ENCODE peak calls at places on chromosomes 16 and 17, in nine cellular contexts. H is fibroblast of lung, V is nucleus accumbens, A is epithelial cell of proximal tubule, W is left kidney, Z is amniotic epithelial cell, J is brain microvascular endothelial cell, P is NCI-H2081, Y is occipital lobe. F is an unnamed sample.

GRCh38 chr16:967077-967541 is 3.7 kb downstream of the LMF1 start:
- DNase-seq in P (no peak), H (no peak), J (no peak), Y (no peak), A (no peak), V (no peak), Z (no peak), W (no peak), F (no peak)

GRCh38 chr17:61015966-61016365 is 338.3 kb downstream of the BCAS3 start:
- DNase-seq in Y (no peak), W (no peak), V (no peak), A (no peak), P (no peak), H (no peak), J (no peak), Z (no peak), F (no peak)

GRCh38 chr17:56912105-56912999 is 1.5 kb downstream of the TRIM25 start:
- DNase-seq in P (no peak), V (no peak), A (no peak), W (no peak), H (no peak), Z (no peak), Y (no peak), J (no peak), F (no peak)

GRCh38 chr17:47404006-47404405 is 80.3 kb downstream of the EFCAB13 start:
- DNase-seq in H (peak; percentile 8), W (no peak), J (no peak), Y (no peak), A (no peak), V (no peak), Z (no peak), P (no peak), F (no peak)

GRCh38 chr17:65931246-65932149 is 260.4 kb downstream of the CEP112 start:
- DNase-seq in W (no peak), Y (no peak), Z (peak; percentile 14), A (peak; percentile 68), V (no peak), H (peak; percentile 31), P (no peak), J (no peak), F (peak; percentile 26)

GRCh38 chr17:59848778-59849177 is 44.0 kb downstream of the TUBD1 start:
- DNase-seq in V (no peak), P (no peak), W (peak; percentile 37), Y (no peak), J (peak; percentile 49), Z (peak; percentile 93), A (no peak), H (peak; percentile 61), F (no peak)

GRCh38 chr17:32350662-32351418 is 883 bp downstream of the ZNF207 start:
- DNase-seq in Y (no peak), V (no peak), W (peak; percentile 76), A (no peak), J (peak; percentile 37), H (peak; percentile 60), P (peak; percentile 33), Z (peak; percentile 77), F (peak; percentile 69)

GRCh38 chr16:47851026-47851610 is 304.7 kb downstream of the ABCC12 start:
- DNase-seq in V (no peak), Z (no peak), P (no peak), A (no peak), W (peak; percentile 11), J (no peak), Y (no peak), H (peak; percentile 10), F (no peak)

GRCh38 chr17:50184611-50185398 is 16.6 kb downstream of the COL1A1 start:
- DNase-seq in P (no peak), H (peak; percentile 65), V (peak; percentile 76), Z (no peak), A (no peak), W (peak; percentile 28), Y (no peak), J (no peak), F (no peak)

GRCh38 chr16:81292936-81293335 is 21.8 kb upstream of the GAN start:
- DNase-seq in V (no peak), A (no peak), W (no peak), H (peak; percentile 56), J (no peak), P (no peak), Z (peak; percentile 43), Y (no peak), F (no peak)

GRCh38 chr17:61411114-61411943 is 11.7 kb downstream of the TBX2 start:
- DNase-seq in H (peak; percentile 77), Z (peak; percentile 79), J (peak; percentile 31), W (peak; percentile 89), A (no peak), P (peak; percentile 26), Y (no peak), V (no peak), F (peak; percentile 61)

GRCh38 chr16:89150090-89150835 is 21.3 kb upstream of the CDH15 start:
- DNase-seq in Y (no peak), Z (no peak), H (no peak), A (no peak), J (no peak), V (no peak), P (no peak), W (no peak), F (no peak)

GRCh38 chr17:17303847-17304490 is 796 bp downstream of the NT5M start:
- DNase-seq in J (no peak), H (no peak), A (no peak), V (no peak), W (no peak), P (no peak), Z (no peak), Y (no peak), F (no peak)

GRCh38 chr16:87746178-87746577 is 19.6 kb downstream of the KLHDC4 start:
- DNase-seq in P (no peak), H (no peak), J (no peak), V (no peak), Y (no peak), W (no peak), Z (no peak), A (no peak), F (no peak)

GRCh38 chr16:79795556-79795955 is 195.0 kb upstream of the MAF start:
- DNase-seq in Y (no peak), W (no peak), H (no peak), A (no peak), J (no peak), V (no peak), Z (no peak), P (no peak), F (no peak)

GRCh38 chr17:48995871-48996695 is 1.1 kb upstream of the IGF2BP1 start:
- DNase-seq in P (no peak), W (peak; percentile 96), V (no peak), H (no peak), J (no peak), Z (no peak), Y (no peak), A (no peak), F (peak; percentile 29)

GRCh38 chr16:27972500-27972899 is 91.0 kb downstream of the GSG1L start:
- DNase-seq in Z (peak; percentile 11), P (peak; percentile 9), V (no peak), Y (no peak), W (peak; percentile 63), A (peak; percentile 10), H (peak; percentile 15), J (peak; percentile 12), F (peak; percentile 11)

GRCh38 chr16:84578538-84579126 is 39.2 kb downstream of the COTL1 start:
- DNase-seq in Z (no peak), A (no peak), Y (no peak), V (no peak), P (no peak), H (no peak), J (no peak), W (no peak), F (no peak)

F was measured in astrocyte of the spinal cord.